ENCODE peak calls at places on chromosomes 1 and 21, in six cellular contexts. L is gastrocnemius medialis, M is tibial nerve, X is stomach, D is prostate gland, G is adrenal gland. U is an unnamed sample.

GRCh38 chr1:1910033-1910465 is 5.0 kb upstream of the CALML6 start:
- DNase-seq in L (no peak), M (no peak), X (no peak), D (no peak), G (peak), U (no peak)

GRCh38 chr1:63731117-63732043 is 42.4 kb upstream of the ROR1 start:
- DNase-seq in L (peak), M (peak), X (no peak), D (no peak), G (peak), U (peak)

GRCh38 chr1:212860713-212861581 is 2.9 kb downstream of the FLVCR1 start:
- DNase-seq in L (no peak), M (no peak), X (no peak), D (no peak), G (no peak), U (no peak)

GRCh38 chr1:153344718-153345025 is 4.0 kb downstream of the PGLYRP4 start:
- DNase-seq in L (no peak), M (no peak), X (no peak), D (peak), G (no peak), U (no peak)

GRCh38 chr1:93993731-93994130 is 84.5 kb upstream of the GCLM start:
- DNase-seq in L (no peak), M (no peak), X (no peak), D (no peak), G (no peak), U (no peak)

GRCh38 chr1:154791292-154792278 is 78.5 kb downstream of the KCNN3 start:
- DNase-seq in L (peak), M (no peak), X (peak), D (no peak), G (no peak), U (no peak)

GRCh38 chr1:185670187-185670627 is 64.0 kb upstream of the HMCN1 start:
- DNase-seq in L (no peak), M (no peak), X (peak), D (peak), G (peak), U (no peak)

GRCh38 chr1:33821291-33821690 is 42.6 kb upstream of the HMGB4 start:
- DNase-seq in L (no peak), M (no peak), X (no peak), D (no peak), G (no peak), U (no peak)

GRCh38 chr21:31110430-31110829 is 72.2 kb upstream of the KRTAP19-8 start:
- DNase-seq in L (no peak), M (no peak), X (no peak), D (no peak), G (no peak), U (no peak)

GRCh38 chr21:42737969-42738590 is 84.7 kb downstream of the PDE9A start:
- DNase-seq in L (no peak), M (no peak), X (peak), D (no peak), G (peak), U (no peak)

GRCh38 chr1:230301820-230302219 is 124.3 kb downstream of the PGBD5 start:
- DNase-seq in L (no peak), M (no peak), X (no peak), D (no peak), G (no peak), U (no peak)

GRCh38 chr21:32329331-32329730 is 30.7 kb downstream of the MRAP start:
- DNase-seq in L (no peak), M (no peak), X (no peak), D (no peak), G (peak), U (no peak)

GRCh38 chr1:28456078-28456477 is 49.8 kb upstream of the RCC1 start:
- DNase-seq in L (no peak), M (no peak), X (no peak), D (no peak), G (no peak), U (no peak)

GRCh38 chr1:62082456-62083363 is 111.9 kb upstream of the L1TD1 start:
- DNase-seq in L (no peak), M (peak), X (peak), D (peak), G (peak), U (no peak)

GRCh38 chr1:212649020-212649419 is 40.5 kb downstream of the ATF3 start:
- DNase-seq in L (no peak), M (no peak), X (no peak), D (no peak), G (no peak), U (no peak)

GRCh38 chr1:207240325-207241095 is 81.0 kb upstream of the CD55 start:
- DNase-seq in L (no peak), M (no peak), X (no peak), D (peak), G (no peak), U (peak)

GRCh38 chr1:165381745-165382530 is 25.4 kb upstream of the LMX1A start:
- DNase-seq in L (no peak), M (no peak), X (no peak), D (no peak), G (no peak), U (no peak)

GRCh38 chr1:220878223-220879081 is 791 bp upstream of the HLX start:
- DNase-seq in L (no peak), M (no peak), X (no peak), D (no peak), G (no peak), U (no peak)

GRCh38 chr1:220877348-220878095 is 1.7 kb upstream of the HLX start:
- DNase-seq in L (no peak), M (no peak), X (no peak), D (no peak), G (no peak), U (peak)

GRCh38 chr1:220879090-220879508 is at the start of gene HLX:
- DNase-seq in L (peak), M (peak), X (peak), D (peak), G (peak), U (peak)

GRCh38 chr1:220875233-220875632 is 4.0 kb upstream of the HLX start:
- DNase-seq in L (no peak), M (no peak), X (no peak), D (no peak), G (no peak), U (no peak)

GRCh38 chr1:220876511-220877347 is 2.5 kb upstream of the HLX start:
- DNase-seq in L (no peak), M (no peak), X (no peak), D (no peak), G (no peak), U (no peak)
- TF ChIP-seq POLR2A in L (peak), M (no peak), X (no peak), D (no peak), G (no peak), U (no peak)

DNA sequence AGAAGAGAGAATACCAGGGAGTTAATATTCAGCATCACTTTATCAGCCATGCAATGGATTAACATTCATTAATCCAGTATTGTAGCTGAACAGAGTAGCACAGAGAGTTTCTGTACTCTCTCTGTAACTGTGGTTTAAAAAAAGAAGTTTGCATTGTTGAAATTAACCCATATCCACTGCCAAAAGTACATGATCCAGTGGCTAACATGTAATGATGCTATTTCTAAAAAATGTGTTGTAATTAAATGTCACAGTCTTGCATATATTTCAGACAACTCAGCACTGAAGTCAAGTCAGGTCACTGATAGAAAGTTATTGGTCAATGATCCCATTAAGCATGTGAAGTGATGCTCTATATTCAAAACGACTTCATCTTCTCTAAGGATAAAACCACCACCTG is 141.3 kb downstream of the NRIP1 start:
- DNase-seq in L (no peak), M (no peak), X (no peak), D (no peak), G (no peak), U (no peak)
- H3K4me3 ChIP-seq in L (no peak), M (no peak), X (no peak), D (no peak), G (no peak), U (no peak)

GRCh38 chr1:12475947-12476346 is 142.1 kb downstream of the DHRS3 start:
- DNase-seq in L (peak), M (no peak), X (no peak), D (peak), G (no peak), U (no peak)

GRCh38 chr1:12475158-12475934 is 142.7 kb downstream of the DHRS3 start:
- DNase-seq in L (peak), M (no peak), X (no peak), D (peak), G (no peak), U (no peak)

GRCh38 chr1:12477936-12478611 is 139.9 kb downstream of the DHRS3 start:
- DNase-seq in L (peak), M (peak), X (peak), D (peak), G (peak), U (peak)

GRCh38 chr1:12478612-12478985 is 139.4 kb downstream of the DHRS3 start:
- DNase-seq in L (peak), M (no peak), X (no peak), D (no peak), G (no peak), U (peak)

GRCh38 chr1:12477301-12477700 is 140.7 kb downstream of the DHRS3 start:
- DNase-seq in L (no peak), M (no peak), X (no peak), D (no peak), G (no peak), U (peak)
- TF ChIP-seq POLR2A in L (no peak), M (no peak), X (no peak), D (no peak), G (no peak), U (no peak)

GRCh38 chr1:35033346-35033745 is 1.6 kb upstream of the ZMYM6 start:
- DNase-seq in L (no peak), M (no peak), X (no peak), D (no peak), G (no peak), U (no peak)

GRCh38 chr1:35032384-35032739 is 617 bp upstream of the ZMYM6 start:
- DNase-seq in L (no peak), M (no peak), X (no peak), D (no peak), G (no peak), U (no peak)

GRCh38 chr1:35030338-35031102 is 1.2 kb downstream of the ZMYM6 start:
- DNase-seq in L (no peak), M (no peak), X (no peak), D (no peak), G (no peak), U (no peak)

GRCh38 chr1:35031103-35031452 is 667 bp downstream of the ZMYM6 start:
- DNase-seq in L (no peak), M (no peak), X (no peak), D (peak), G (peak), U (peak)

DNA sequence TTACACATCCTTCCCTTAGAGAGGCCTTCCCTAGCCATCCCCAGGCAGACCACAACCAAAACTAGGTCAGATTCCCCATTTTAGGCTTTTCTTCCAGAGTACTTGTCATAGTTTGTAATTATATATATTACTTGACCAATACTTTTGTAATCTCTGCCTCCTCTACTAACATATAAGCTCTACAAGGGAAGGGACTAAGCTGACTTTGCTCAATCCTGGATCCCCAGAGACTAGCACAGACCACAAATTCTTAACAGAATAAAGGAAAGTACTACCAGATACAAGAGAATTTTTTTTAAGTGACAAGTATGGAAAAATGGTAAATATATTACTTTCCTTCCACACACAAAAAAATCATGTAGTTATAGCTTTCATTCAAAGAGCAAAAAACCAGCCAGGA is 2.0 kb downstream of the ZMYM6 start:
- DNase-seq in L (no peak), M (no peak), X (no peak), D (no peak), G (no peak), U (no peak)
- H3K4me3 ChIP-seq in L (peak), M (no peak), X (no peak), D (no peak), G (no peak), U (no peak)

GRCh38 chr1:8848663-8849386 is 29.7 kb downstream of the ENO1 start:
- DNase-seq in L (peak), M (peak), X (peak), D (peak), G (peak), U (peak)
- TF ChIP-seq POLR2A in L (no peak), M (no peak), X (no peak), D (peak), G (no peak), U (no peak)

GRCh38 chr1:59315529-59316433 is 18.9 kb downstream of the FGGY start:
- DNase-seq in L (no peak), M (no peak), X (no peak), D (no peak), G (no peak), U (no peak)

GRCh38 chr1:59317343-59317742 is 20.4 kb downstream of the FGGY start:
- DNase-seq in L (no peak), M (no peak), X (no peak), D (no peak), G (no peak), U (no peak)

GRCh38 chr1:59317780-59318179 is 20.9 kb downstream of the FGGY start:
- DNase-seq in L (no peak), M (no peak), X (no peak), D (no peak), G (no peak), U (no peak)

GRCh38 chr1:59314776-59315528 is 18.1 kb downstream of the FGGY start:
- DNase-seq in L (no peak), M (no peak), X (no peak), D (no peak), G (no peak), U (no peak)

GRCh38 chr1:59316497-59317128 is 19.7 kb downstream of the FGGY start:
- DNase-seq in L (no peak), M (no peak), X (no peak), D (no peak), G (no peak), U (no peak)
- H3K4me3 ChIP-seq in L (peak), M (no peak), X (peak), D (no peak), G (no peak), U (no peak)

GRCh38 chr1:9128161-9128519 is 762 bp downstream of the GPR157 start:
- DNase-seq in L (peak), M (no peak), X (peak), D (peak), G (peak), U (peak)
- TF ChIP-seq POLR2A in L (no peak), M (no peak), X (no peak), D (no peak), G (no peak), U (no peak)